ENCODE peak calls at places on chromosomes 2 and 18, in ten cellular contexts. W, H, T, F, X, N, B, V, L and J are unnamed samples.

GRCh38 chr2:221097568-221097915 is 474.6 kb downstream of the EPHA4 start:
- DNase-seq in W (no peak), H (no peak), T (no peak), F (no peak), X (no peak), N (no peak), B (peak), V (no peak), L (no peak), J (peak)

GRCh38 chr2:230690439-230690838 is 22.2 kb upstream of the CAB39 start:
- DNase-seq in W (no peak), H (no peak), T (peak), F (no peak), X (no peak), N (no peak), B (no peak), V (no peak), L (no peak), J (no peak)

GRCh38 chr2:79832540-79833234 is 319.8 kb downstream of the CTNNA2 start:
- DNase-seq in W (no peak), H (no peak), T (no peak), F (no peak), X (no peak), N (no peak), B (no peak), V (no peak), L (no peak), J (no peak)

GRCh38 chr2:10124538-10125045 is 2.1 kb downstream of the RRM2 start:
- DNase-seq in W (peak), H (peak), T (peak), F (peak), X (peak), N (peak), B (no peak), V (peak), L (peak), J (peak)

GRCh38 chr2:179954026-179954425 is 53.1 kb downstream of the CWC22 start:
- DNase-seq in W (no peak), H (no peak), T (no peak), F (no peak), X (no peak), N (peak), B (no peak), V (no peak), L (no peak), J (no peak)

GRCh38 chr2:73092146-73092783 is 20.5 kb downstream of the RAB11FIP5 start:
- DNase-seq in W (no peak), H (no peak), T (no peak), F (no peak), X (no peak), N (no peak), B (no peak), V (no peak), L (no peak), J (no peak)

GRCh38 chr2:121284424-121285076 is 452 bp downstream of the TFCP2L1 start:
- DNase-seq in W (no peak), H (no peak), T (peak), F (peak), X (no peak), N (no peak), B (no peak), V (no peak), L (no peak), J (peak)

GRCh38 chr2:107093426-107093957 is 207.5 kb upstream of the ST6GAL2 start:
- DNase-seq in W (no peak), H (no peak), T (no peak), F (no peak), X (no peak), N (no peak), B (no peak), V (no peak), L (no peak), J (no peak)

GRCh38 chr2:50558182-50558581 is 473.8 kb downstream of the NRXN1 start:
- DNase-seq in W (no peak), H (no peak), T (no peak), F (no peak), X (no peak), N (no peak), B (no peak), V (no peak), L (no peak), J (no peak)

GRCh38 chr18:31977270-31977872 is 34.4 kb upstream of the TRAPPC8 start:
- DNase-seq in W (peak), H (peak), T (peak), F (peak), X (peak), N (peak), B (no peak), V (peak), L (no peak), J (peak)

GRCh38 chr2:158325031-158325781 is 131.3 kb downstream of the CCDC148 start:
- DNase-seq in W (no peak), H (no peak), T (no peak), F (no peak), X (no peak), N (no peak), B (peak), V (no peak), L (no peak), J (peak)

GRCh38 chr2:147913701-147914480 is 69.1 kb downstream of the ACVR2A start:
- DNase-seq in W (no peak), H (no peak), T (no peak), F (no peak), X (no peak), N (no peak), B (no peak), V (no peak), L (no peak), J (no peak)

GRCh38 chr2:46776687-46777327 is 138.8 kb downstream of the MCFD2 start:
- DNase-seq in W (no peak), H (peak), T (peak), F (peak), X (peak), N (peak), B (peak), V (peak), L (peak), J (peak)

GRCh38 chr2:219205981-219206441 is 571 bp upstream of the ZFAND2B start:
- DNase-seq in W (no peak), H (no peak), T (no peak), F (no peak), X (no peak), N (no peak), B (no peak), V (no peak), L (no peak), J (no peak)

GRCh38 chr2:100757621-100758394 is 62.1 kb upstream of the NPAS2 start:
- DNase-seq in W (no peak), H (no peak), T (no peak), F (no peak), X (no peak), N (peak), B (no peak), V (no peak), L (no peak), J (peak)

GRCh38 chr2:198054299-198054698 is 249.9 kb downstream of the PLCL1 start:
- DNase-seq in W (no peak), H (peak), T (peak), F (peak), X (peak), N (peak), B (no peak), V (no peak), L (no peak), J (peak)

GRCh38 chr18:449374-449773 is 51.1 kb downstream of the COLEC12 start:
- DNase-seq in W (no peak), H (no peak), T (no peak), F (peak), X (no peak), N (no peak), B (no peak), V (no peak), L (no peak), J (no peak)

GRCh38 chr2:71783815-71784214 is 330.5 kb downstream of the DYSF start:
- DNase-seq in W (no peak), H (no peak), T (peak), F (no peak), X (no peak), N (no peak), B (no peak), V (no peak), L (no peak), J (no peak)

GRCh38 chr18:48955528-48956261 is 4.9 kb upstream of the SMAD7 start:
- DNase-seq in W (no peak), H (no peak), T (no peak), F (peak), X (no peak), N (no peak), B (no peak), V (no peak), L (no peak), J (peak)

GRCh38 chr2:236988690-236989639 is 96.7 kb upstream of the COPS8 start:
- DNase-seq in W (no peak), H (peak), T (no peak), F (peak), X (no peak), N (no peak), B (no peak), V (peak), L (no peak), J (peak)

GRCh38 chr18:48622911-48623431 is 84.1 kb downstream of the CTIF start:
- DNase-seq in W (no peak), H (no peak), T (no peak), F (no peak), X (no peak), N (no peak), B (peak), V (no peak), L (no peak), J (peak)

GRCh38 chr2:161436411-161436810 is 20.3 kb downstream of the TBR1 start:
- DNase-seq in W (no peak), H (no peak), T (no peak), F (no peak), X (no peak), N (no peak), B (peak), V (no peak), L (no peak), J (peak)

GRCh38 chr2:138564586-138565250 is 63.1 kb downstream of the SPOPL start:
- DNase-seq in W (no peak), H (no peak), T (no peak), F (no peak), X (no peak), N (no peak), B (peak), V (no peak), L (no peak), J (no peak)

GRCh38 chr2:27954771-27955384 is 64.3 kb downstream of the BABAM2 start:
- DNase-seq in W (peak), H (peak), T (peak), F (peak), X (peak), N (peak), B (peak), V (peak), L (peak), J (peak)

GRCh38 chr2:96251721-96252292 is 14.0 kb downstream of the TMEM127 start:
- DNase-seq in W (no peak), H (peak), T (no peak), F (peak), X (no peak), N (peak), B (no peak), V (no peak), L (peak), J (peak)